ENCODE peak calls at places on chromosomes 12 and 14, in ten cellular contexts. M, K, T, V, Y, B, D, I, E and U are unnamed samples.

GRCh38 chr14:96062506-96062905 is 23.3 kb downstream of the C14orf132 start:
- DNase-seq in M (no peak), K (no peak), T (no peak), V (no peak), Y (no peak), B (no peak), D (no peak), I (no peak), E (no peak), U (no peak)

GRCh38 chr12:50806176-50806575 is 36.5 kb upstream of the TMPRSS12 start:
- DNase-seq in M (no peak), K (peak; percentile 67), T (no peak), V (no peak), Y (no peak), B (no peak), D (no peak), I (no peak), E (no peak), U (no peak)

GRCh38 chr14:105176513-105176912 is 4.6 kb downstream of the NUDT14 start:
- DNase-seq in M (no peak), K (no peak), T (no peak), V (peak; percentile 80), Y (no peak), B (no peak), D (no peak), I (no peak), E (no peak), U (no peak)

GRCh38 chr14:73477618-73478266 is 13.0 kb upstream of the RIOX1 start:
- DNase-seq in M (peak; percentile 78), K (no peak), T (no peak), V (no peak), Y (no peak), B (no peak), D (peak; percentile 37), I (peak; percentile 72), E (no peak), U (no peak)

GRCh38 chr12:43241971-43242370 is 310.0 kb downstream of the ADAMTS20 start:
- DNase-seq in M (peak; percentile 67), K (peak; percentile 68), T (no peak), V (no peak), Y (no peak), B (no peak), D (peak; percentile 64), I (peak; percentile 82), E (no peak), U (no peak)

GRCh38 chr12:91331371-91331770 is 148.8 kb upstream of the DCN start:
- DNase-seq in M (no peak), K (peak; percentile 26), T (no peak), V (no peak), Y (no peak), B (no peak), D (no peak), I (no peak), E (no peak), U (no peak)

GRCh38 chr12:110780448-110780847 is 37.8 kb upstream of the PPP1CC start:
- DNase-seq in M (no peak), K (no peak), T (no peak), V (no peak), Y (no peak), B (no peak), D (no peak), I (no peak), E (no peak), U (no peak)

GRCh38 chr12:100862600-100863149 is 68.1 kb downstream of the ANO4 start:
- DNase-seq in M (no peak), K (no peak), T (no peak), V (no peak), Y (no peak), B (no peak), D (no peak), I (no peak), E (no peak), U (no peak)

GRCh38 chr14:89374908-89375307 is 42.1 kb downstream of the FOXN3 start:
- DNase-seq in M (no peak), K (no peak), T (no peak), V (no peak), Y (no peak), B (no peak), D (no peak), I (no peak), E (no peak), U (no peak)

GRCh38 chr12:89418228-89418910 is 66.1 kb upstream of the DUSP6 start:
- DNase-seq in M (no peak), K (no peak), T (no peak), V (no peak), Y (no peak), B (no peak), D (no peak), I (no peak), E (no peak), U (no peak)

GRCh38 chr12:116601524-116601923 is 42.3 kb downstream of the MAP1LC3B2 start:
- DNase-seq in M (peak; percentile 18), K (peak; percentile 71), T (no peak), V (no peak), Y (no peak), B (no peak), D (peak; percentile 34), I (peak; percentile 41), E (no peak), U (no peak)

GRCh38 chr12:52198454-52199215 is 6.8 kb upstream of the KRT80 start:
- DNase-seq in M (peak; percentile 47), K (no peak), T (no peak), V (no peak), Y (no peak), B (peak; percentile 44), D (no peak), I (no peak), E (peak; percentile 67), U (no peak)

GRCh38 chr12:121649819-121650353 is 19.6 kb downstream of the MORN3 start:
- DNase-seq in M (no peak), K (no peak), T (no peak), V (no peak), Y (peak; percentile 66), B (no peak), D (no peak), I (no peak), E (no peak), U (no peak)

GRCh38 chr14:52356025-52356424 is 41.9 kb downstream of the PTGER2 start:
- DNase-seq in M (no peak), K (peak; percentile 39), T (no peak), V (no peak), Y (no peak), B (no peak), D (no peak), I (peak; percentile 20), E (no peak), U (no peak)
- H3K4me3 ChIP-seq in M (no peak overlapping the region), K (no peak overlapping the region), T (no peak overlapping the region), V (no peak overlapping the region), Y (no peak overlapping the region), B (no peak overlapping the region), D (no peak overlapping the region), I (no peak overlapping the region), E (no peak overlapping the region), U (no peak overlapping the region)

DNA sequence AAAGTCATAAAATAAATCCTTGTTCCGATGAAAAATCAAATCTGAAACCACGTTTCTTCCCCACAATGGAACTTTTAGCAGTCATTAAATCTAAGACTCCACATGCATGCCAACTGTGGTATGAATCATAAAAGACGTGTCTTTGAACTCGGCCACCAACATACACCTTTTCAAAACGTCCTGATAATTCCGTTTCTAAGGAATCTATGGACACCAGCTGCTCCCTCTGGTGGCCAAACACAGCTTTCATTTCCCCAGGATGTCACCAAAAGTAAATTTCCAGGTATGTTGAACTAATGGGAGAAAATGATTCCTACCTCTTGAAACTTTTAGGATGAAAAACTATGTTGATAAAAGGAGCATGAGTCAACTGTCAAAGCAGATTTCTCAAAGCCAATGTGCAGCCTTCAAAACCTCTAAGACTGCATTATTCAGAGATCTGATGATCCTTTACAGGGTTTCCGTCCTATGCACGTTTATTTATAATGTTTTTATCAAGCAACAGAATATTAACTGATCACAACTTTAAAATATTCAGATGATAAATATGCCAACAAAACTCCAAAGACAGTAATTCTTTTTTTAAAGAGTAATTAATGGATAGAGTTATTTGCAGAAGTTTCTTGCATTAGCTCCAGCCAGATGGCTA is 96.2 kb downstream of the CIT start:
- DNase-seq in M (peak; percentile 63), K (peak; percentile 72), T (no peak), V (peak; percentile 80), Y (peak; percentile 57), B (no peak), D (peak; percentile 63), I (peak; percentile 46), E (no peak), U (peak; percentile 71)
- H3K4me3 ChIP-seq in M (no peak overlapping the region), K (peak overlapping the region; percentile 49), T (no peak overlapping the region), V (no peak overlapping the region), Y (no peak overlapping the region), B (no peak overlapping the region), D (peak overlapping the region; percentile 48), I (peak overlapping the region; percentile 40), E (no peak overlapping the region), U (no peak overlapping the region)

DNA sequence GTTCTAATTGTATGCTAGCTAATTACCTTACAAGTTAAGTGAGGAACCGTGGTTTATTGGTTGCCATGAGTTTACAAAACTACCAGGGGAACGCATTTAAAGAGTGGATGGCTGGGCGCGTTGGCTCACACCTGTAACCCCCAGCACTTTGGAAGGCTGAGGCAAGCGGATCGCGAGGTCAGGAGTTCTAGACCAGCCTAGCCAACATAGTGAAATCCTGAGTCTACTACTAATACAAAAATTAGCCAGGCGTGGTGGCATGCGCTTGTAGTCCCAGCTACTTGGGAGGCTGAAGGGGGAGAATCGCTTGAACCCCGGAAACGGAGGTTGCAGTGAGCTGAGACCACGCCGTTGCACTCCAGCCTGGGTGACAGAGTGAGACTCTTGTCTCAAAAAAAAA is 2.2 kb downstream of the EIF5 start:
- DNase-seq in M (no peak), K (no peak), T (no peak), V (no peak), Y (no peak), B (no peak), D (no peak), I (no peak), E (no peak), U (no peak)
- H3K4me3 ChIP-seq in M (no peak overlapping the region), K (peak overlapping the region; percentile 84), T (no peak overlapping the region), V (no peak overlapping the region), Y (peak overlapping the region; percentile 96), B (no peak overlapping the region), D (peak overlapping the region; percentile 92), I (peak overlapping the region; percentile 80), E (peak overlapping the region; percentile 97), U (no peak overlapping the region)

GRCh38 chr14:104135904-104136471 is 2.4 kb upstream of the KIF26A start:
- DNase-seq in M (no peak), K (no peak), T (no peak), V (peak; percentile 19), Y (no peak), B (peak; percentile 74), D (no peak), I (no peak), E (peak; percentile 54), U (peak; percentile 88)

GRCh38 chr14:104138891-104139459 is 588 bp downstream of the KIF26A start:
- DNase-seq in M (no peak), K (peak; percentile 21), T (no peak), V (peak; percentile 8), Y (no peak), B (peak; percentile 82), D (no peak), I (no peak), E (peak; percentile 69), U (peak; percentile 78)

GRCh38 chr14:104138098-104138890 is at the start of gene KIF26A:
- DNase-seq in M (no peak), K (no peak), T (no peak), V (peak; percentile 38), Y (peak; percentile 32), B (peak; percentile 74), D (no peak), I (no peak), E (peak; percentile 75), U (peak; percentile 99)

GRCh38 chr14:104136472-104137296 is 1.7 kb upstream of the KIF26A start:
- DNase-seq in M (no peak), K (peak; percentile 14), T (no peak), V (peak; percentile 4), Y (no peak), B (peak; percentile 76), D (no peak), I (no peak), E (peak; percentile 52), U (peak; percentile 82)

GRCh38 chr14:104137297-104138097 is 890 bp upstream of the KIF26A start:
- DNase-seq in M (peak; percentile 23), K (peak; percentile 63), T (no peak), V (peak; percentile 73), Y (peak; percentile 53), B (peak; percentile 86), D (peak; percentile 6), I (peak; percentile 6), E (peak; percentile 89), U (peak; percentile 98)
- H3K4me3 ChIP-seq in M (no peak overlapping the region), K (peak overlapping the region; percentile 66), T (peak overlapping the region; percentile 64), V (no peak overlapping the region), Y (no peak overlapping the region), B (peak overlapping the region; percentile 46), D (no peak overlapping the region), I (no peak overlapping the region), E (peak overlapping the region; percentile 75), U (peak overlapping the region; percentile 70)